ENCODE peak calls at places on chromosomes 11 and 22, in four cellular contexts. B is HepG2, T is A549, R is K562. M is an unnamed sample.

GRCh38 chr11:99015634-99016454 is 4.9 kb upstream of the CNTN5 start:
- DNase-seq in B (peak), T (peak), R (peak), M (peak)

GRCh38 chr11:59141673-59142460 is 789 bp upstream of the FAM111A start:
- DNase-seq in B (no peak), T (no peak), R (no peak), M (no peak)

GRCh38 chr11:15216678-15217077 is 102.0 kb downstream of the INSC start:
- DNase-seq in B (no peak), T (no peak), R (peak), M (no peak)

GRCh38 chr11:71129624-71130023 is 122.8 kb downstream of the SHANK2 start:
- DNase-seq in B (no peak), T (no peak), R (no peak), M (no peak)

GRCh38 chr22:32920032-32920628 is 118.6 kb downstream of the TIMP3 start:
- DNase-seq in B (no peak), T (no peak), R (no peak), M (no peak)

GRCh38 chr11:48098024-48098423 is 117.7 kb downstream of the PTPRJ start:
- DNase-seq in B (no peak), T (no peak), R (no peak), M (no peak)

GRCh38 chr11:35144103-35144741 is 5.3 kb downstream of the CD44 start:
- DNase-seq in B (no peak), T (no peak), R (no peak), M (peak)

GRCh38 chr11:2175659-2176058 is 4.0 kb upstream of the TH start:
- DNase-seq in B (no peak), T (no peak), R (no peak), M (no peak)

GRCh38 chr11:2327032-2327431 is 25.2 kb downstream of the TSPAN32 start:
- DNase-seq in B (no peak), T (no peak), R (no peak), M (no peak)

GRCh38 chr11:70640408-70640807 is 242.1 kb downstream of the CTTN start:
- DNase-seq in B (no peak), T (no peak), R (no peak), M (no peak)

GRCh38 chr11:135074397-135074998 is 662.5 kb upstream of the B3GAT1 start:
- DNase-seq in B (no peak), T (no peak), R (no peak), M (no peak)

GRCh38 chr11:60455531-60456042 is at the start of gene MS4A1:
- DNase-seq in B (no peak), T (no peak), R (no peak), M (peak)

GRCh38 chr11:45185228-45185729 is 38.8 kb downstream of the PRDM11 start:
- DNase-seq in B (no peak), T (no peak), R (peak), M (no peak)

GRCh38 chr11:73547706-73548105 is 50.2 kb downstream of the FAM168A start:
- DNase-seq in B (no peak), T (no peak), R (no peak), M (no peak)

GRCh38 chr22:17728786-17729185 is 45.5 kb downstream of the BID start:
- DNase-seq in B (no peak), T (no peak), R (no peak), M (no peak)

GRCh38 chr11:126585388-126586302 is 230.2 kb downstream of the ST3GAL4 start:
- DNase-seq in B (no peak), T (peak), R (no peak), M (no peak)

GRCh38 chr22:38740116-38740723 is 15.6 kb downstream of the SUN2 start:
- DNase-seq in B (no peak), T (no peak), R (no peak), M (no peak)

GRCh38 chr22:25930083-25930482 is 188.1 kb downstream of the MYO18B start:
- DNase-seq in B (no peak), T (no peak), R (no peak), M (no peak)

GRCh38 chr11:116610190-116610589 is 162.6 kb downstream of the BUD13 start:
- DNase-seq in B (no peak), T (no peak), R (no peak), M (no peak)

GRCh38 chr11:120564573-120565301 is 53.2 kb downstream of the GRIK4 start:
- DNase-seq in B (no peak), T (no peak), R (peak), M (peak)

GRCh38 chr11:2305140-2305861 is 3.5 kb downstream of the TSPAN32 start:
- DNase-seq in B (peak), T (peak), R (peak), M (peak)

GRCh38 chr11:37704791-37705190 is 1106.8 kb upstream of the RAG2 start:
- DNase-seq in B (no peak), T (no peak), R (no peak), M (no peak)

GRCh38 chr11:11514246-11514645 is 107.6 kb downstream of the GALNT18 start:
- DNase-seq in B (no peak), T (no peak), R (no peak), M (no peak)

GRCh38 chr11:22878039-22878438 is 17.8 kb upstream of the CCDC179 start:
- DNase-seq in B (no peak), T (no peak), R (no peak), M (no peak)

GRCh38 chr11:72643547-72643946 is 30.7 kb downstream of the PDE2A start:
- DNase-seq in B (no peak), T (peak), R (no peak), M (no peak)

GRCh38 chr22:44639891-44640617 is 62.0 kb upstream of the PRR5 start:
- DNase-seq in B (no peak), T (no peak), R (no peak), M (no peak)

GRCh38 chr11:107683807-107684206 is 28.0 kb downstream of the SLN start:
- DNase-seq in B (no peak), T (peak), R (peak), M (no peak)

GRCh38 chr11:61505106-61505505 is 3.4 kb upstream of the LRRC10B start:
- DNase-seq in B (no peak), T (no peak), R (no peak), M (no peak)

GRCh38 chr22:20386972-20387371 is 7.0 kb upstream of the ZNF74 start:
- DNase-seq in B (no peak), T (no peak), R (no peak), M (no peak)

GRCh38 chr11:26734706-26735105 is 12.8 kb upstream of the SLC5A12 start:
- DNase-seq in B (no peak), T (no peak), R (no peak), M (no peak)

GRCh38 chr11:76664578-76665061 is 5.9 kb downstream of the LRRC32 start:
- DNase-seq in B (no peak), T (no peak), R (peak), M (no peak)

GRCh38 chr11:28146123-28146751 is 38.0 kb downstream of the METTL15 start:
- DNase-seq in B (peak), T (peak), R (peak), M (no peak)

GRCh38 chr11:59182457-59183151 is 10.7 kb downstream of the DTX4 start:
- DNase-seq in B (peak), T (no peak), R (peak), M (no peak)

GRCh38 chr22:23220485-23221350 is 40.4 kb downstream of the BCR start:
- DNase-seq in B (no peak), T (no peak), R (no peak), M (no peak)

GRCh38 chr11:96198466-96198808 is 144.6 kb downstream of the MAML2 start:
- DNase-seq in B (no peak), T (no peak), R (no peak), M (no peak)

GRCh38 chr11:96199563-96200025 is 143.4 kb downstream of the MAML2 start:
- DNase-seq in B (no peak), T (no peak), R (no peak), M (no peak)

GRCh38 chr11:96196074-96196787 is 146.8 kb downstream of the MAML2 start:
- DNase-seq in B (no peak), T (no peak), R (no peak), M (no peak)

GRCh38 chr11:96197221-96197620 is 145.8 kb downstream of the MAML2 start:
- DNase-seq in B (no peak), T (no peak), R (no peak), M (no peak)

GRCh38 chr11:96197801-96198465 is 145.1 kb downstream of the MAML2 start:
- DNase-seq in B (no peak), T (no peak), R (no peak), M (no peak)
- TF ChIP-seq CHD4 in B (no peak), T (no peak), R (no peak), M (no peak)

GRCh38 chr11:123258877-123259276 is 63.8 kb upstream of the CLMP start:
- DNase-seq in B (no peak), T (no peak), R (no peak), M (no peak)

GRCh38 chr11:123254357-123254756 is 59.3 kb upstream of the CLMP start:
- DNase-seq in B (no peak), T (no peak), R (no peak), M (no peak)

GRCh38 chr11:123253909-123254308 is 58.9 kb upstream of the CLMP start:
- DNase-seq in B (no peak), T (no peak), R (no peak), M (no peak)

GRCh38 chr11:123253223-123253622 is 58.2 kb upstream of the CLMP start:
- DNase-seq in B (no peak), T (no peak), R (no peak), M (no peak)

DNA sequence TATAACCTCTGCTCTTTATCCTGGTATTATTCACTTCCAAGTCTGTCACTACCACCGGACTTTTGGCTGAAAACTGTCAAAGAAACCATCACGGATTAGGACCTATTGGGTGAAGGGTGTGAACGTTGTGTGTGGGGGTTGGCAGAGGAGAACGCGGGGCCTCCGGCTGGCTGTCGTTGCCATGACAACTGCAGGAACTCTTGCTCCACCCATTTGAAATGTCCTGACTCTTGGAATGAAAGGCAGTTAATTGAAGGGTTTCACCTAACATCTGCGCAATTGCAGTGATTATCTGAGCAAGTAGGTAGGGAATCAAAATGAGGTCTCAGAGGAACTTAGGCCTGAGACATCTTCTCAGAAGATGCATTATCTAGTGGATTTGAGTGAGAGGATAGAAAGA is 60.9 kb upstream of the CLMP start:
- DNase-seq in B (no peak), T (no peak), R (no peak), M (no peak)
- TF ChIP-seq CHD4 in B (no peak), T (no peak), R (no peak), M (no peak)

GRCh38 chr11:46565248-46565835 is 28.5 kb downstream of the AMBRA1 start:
- DNase-seq in B (no peak), T (no peak), R (no peak), M (no peak)
- TF ChIP-seq CHD4 in B (no peak), T (no peak), R (no peak), M (no peak)

GRCh38 chr11:627273-627585 is 248 bp upstream of the SCT start:
- DNase-seq in B (no peak), T (no peak), R (no peak), M (no peak)
- TF ChIP-seq CHD4 in B (no peak), T (no peak), R (no peak), M (no peak)

DNA sequence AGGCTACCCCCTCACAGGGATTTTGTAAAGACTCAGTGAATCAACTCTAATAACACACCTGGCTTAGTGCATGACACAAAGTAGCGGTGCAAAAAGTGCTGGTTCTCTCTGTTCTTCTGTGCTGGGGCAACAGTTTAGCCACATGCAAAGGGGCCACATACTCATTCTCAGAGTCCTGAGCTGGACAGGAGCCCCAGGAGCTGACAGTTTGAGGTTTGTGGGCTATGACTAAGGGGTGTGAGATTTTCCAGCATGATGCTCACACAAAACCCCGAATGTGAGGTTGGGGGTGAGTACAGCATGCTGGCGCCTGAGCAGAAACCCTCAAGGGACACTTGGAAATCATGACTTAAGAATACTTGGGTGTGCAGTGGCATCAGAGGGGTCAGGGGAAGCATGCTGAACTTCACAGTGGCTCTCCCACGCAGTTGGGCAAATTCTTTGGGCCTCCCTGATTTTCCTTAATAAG is 31.1 kb downstream of the TMPRSS5 start:
- DNase-seq in B (no peak), T (no peak), R (peak), M (peak)
- TF ChIP-seq CHD4 in B (no peak), T (no peak), R (no peak), M (no peak)